ENCODE peak calls at places on chromosome 17, in four cellular contexts. T, J, B and R are unnamed samples.

GRCh38 chr17:38701504-38702165 is 3.4 kb upstream of the MLLT6 start:
- DNase-seq in T (peak; percentile 82), J (no peak), B (peak; percentile 85), R (no peak)

GRCh38 chr17:17545031-17545820 is 46.3 kb downstream of the PEMT start:
- DNase-seq in T (no peak), J (no peak), B (no peak), R (peak; percentile 52)

GRCh38 chr17:48628641-48629410 is 2.7 kb upstream of the HOXB9 start:
- DNase-seq in T (no peak), J (no peak), B (no peak), R (no peak)

GRCh38 chr17:2852729-2853110 is 56.5 kb downstream of the RAP1GAP2 start:
- DNase-seq in T (no peak), J (no peak), B (no peak), R (no peak)

GRCh38 chr17:36972905-36973304 is 24.2 kb downstream of the AATF start:
- DNase-seq in T (no peak), J (no peak), B (no peak), R (no peak)

GRCh38 chr17:10651927-10652326 is 5.2 kb downstream of the MYH3 start:
- DNase-seq in T (no peak), J (no peak), B (no peak), R (no peak)

GRCh38 chr17:79573196-79573929 is 37.5 kb downstream of the RBFOX3 start:
- DNase-seq in T (no peak), J (no peak), B (no peak), R (no peak)

GRCh38 chr17:808003-808294 is 25.8 kb downstream of the MRM3 start:
- DNase-seq in T (no peak), J (no peak), B (no peak), R (no peak)

GRCh38 chr17:38333635-38334295 is 10.0 kb downstream of the GPR179 start:
- DNase-seq in T (peak; percentile 74), J (no peak), B (peak; percentile 38), R (no peak)

GRCh38 chr17:52148969-52149351 is 9.6 kb downstream of the CA10 start:
- DNase-seq in T (no peak), J (no peak), B (no peak), R (no peak)

GRCh38 chr17:56314026-56314425 is 160.8 kb downstream of the ANKFN1 start:
- DNase-seq in T (no peak), J (no peak), B (no peak), R (no peak)

GRCh38 chr17:33732116-33732515 is 439.0 kb upstream of the ASIC2 start:
- DNase-seq in T (peak; percentile 26), J (no peak), B (no peak), R (no peak)

GRCh38 chr17:1002771-1003555 is 6.0 kb downstream of the TIMM22 start:
- DNase-seq in T (no peak), J (no peak), B (no peak), R (peak; percentile 78)

GRCh38 chr17:39699818-39700147 is at the start of gene ERBB2:
- DNase-seq in T (no peak), J (peak; percentile 74), B (no peak), R (no peak)

GRCh38 chr17:83125515-83126274 is 46.3 kb downstream of the METRNL start:
- DNase-seq in T (no peak), J (no peak), B (no peak), R (no peak)

GRCh38 chr17:21213491-21214014 is 408 bp downstream of the TMEM11 start:
- DNase-seq in T (peak; percentile 64), J (no peak), B (no peak), R (no peak)

GRCh38 chr17:31525801-31526549 is 134.5 kb downstream of the RAB11FIP4 start:
- DNase-seq in T (peak; percentile 25), J (no peak), B (no peak), R (no peak)

GRCh38 chr17:49360796-49361128 is 1.3 kb downstream of the ZNF652 start:
- DNase-seq in T (no peak), J (no peak), B (peak; percentile 20), R (no peak)

GRCh38 chr17:7314719-7315569 is at the start of gene GPS2:
- DNase-seq in T (peak; percentile 95), J (peak; percentile 94), B (peak; percentile 87), R (peak; percentile 90)

GRCh38 chr17:9767432-9767991 is 23.9 kb downstream of the DHRS7C start:
- DNase-seq in T (no peak), J (no peak), B (no peak), R (no peak)

GRCh38 chr17:47804461-47804860 is 17.1 kb downstream of the OSBPL7 start:
- DNase-seq in T (no peak), J (no peak), B (no peak), R (no peak)

GRCh38 chr17:73211745-73212144 is 18.9 kb downstream of the COG1 start:
- DNase-seq in T (no peak), J (no peak), B (no peak), R (no peak)

GRCh38 chr17:48429156-48429555 is 858 bp downstream of the SKAP1 start:
- DNase-seq in T (no peak), J (no peak), B (no peak), R (no peak)

GRCh38 chr17:79011451-79012147 is 2.0 kb upstream of the CANT1 start:
- DNase-seq in T (no peak), J (no peak), B (no peak), R (no peak)

GRCh38 chr17:81630274-81630673 is 6.6 kb downstream of the NPLOC4 start:
- DNase-seq in T (no peak), J (no peak), B (no peak), R (no peak)

GRCh38 chr17:60073063-60073462 is 5.7 kb downstream of the HEATR6 start:
- DNase-seq in T (no peak), J (no peak), B (no peak), R (no peak)

GRCh38 chr17:32100971-32101631 is 41.2 kb upstream of the RHOT1 start:
- DNase-seq in T (no peak), J (no peak), B (no peak), R (no peak)

GRCh38 chr17:51454456-51454978 is 194.2 kb downstream of the UTP18 start:
- DNase-seq in T (no peak), J (no peak), B (no peak), R (no peak)

GRCh38 chr17:978110-979093 is 1.2 kb downstream of the NXN start:
- DNase-seq in T (no peak), J (peak; percentile 35), B (no peak), R (no peak)

GRCh38 chr17:30961213-30962188 is 9.3 kb upstream of the RNF135 start:
- DNase-seq in T (peak; percentile 30), J (no peak), B (no peak), R (no peak)

GRCh38 chr17:59510611-59511010 is 54.8 kb upstream of the DHX40 start:
- DNase-seq in T (no peak), J (no peak), B (no peak), R (no peak)

GRCh38 chr17:27464431-27464830 is 8.2 kb downstream of the KSR1 start:
- DNase-seq in T (no peak), J (no peak), B (no peak), R (no peak)

GRCh38 chr17:31824771-31825360 is 34.2 kb downstream of the COPRS start:
- DNase-seq in T (no peak), J (no peak), B (no peak), R (no peak)

GRCh38 chr17:35048685-35049379 is 14.7 kb downstream of the RFFL start:
- DNase-seq in T (no peak), J (no peak), B (no peak), R (no peak)

GRCh38 chr17:68101992-68102758 is 66.6 kb downstream of the KPNA2 start:
- DNase-seq in T (no peak), J (no peak), B (no peak), R (peak; percentile 8)

GRCh38 chr17:66549312-66549705 is 246.9 kb downstream of the PRKCA start:
- DNase-seq in T (no peak), J (no peak), B (no peak), R (no peak)

GRCh38 chr17:50863221-50863843 is 2.8 kb downstream of the TOB1 start:
- DNase-seq in T (peak; percentile 65), J (no peak), B (no peak), R (no peak)

GRCh38 chr17:76314392-76315227 is 6.5 kb upstream of the QRICH2 start:
- DNase-seq in T (no peak), J (no peak), B (no peak), R (no peak)

GRCh38 chr17:2853722-2854580 is 57.7 kb downstream of the RAP1GAP2 start:
- DNase-seq in T (no peak), J (peak; percentile 42), B (no peak), R (no peak)